ENCODE peak calls at places on chromosome 2, in eight cellular contexts. M is cardiac muscle cell; T is CD4-positive, alpha-beta memory T cell; L is PC-9; E is CD4-positive, alpha-beta T cell; O is mammary epithelial cell; D is ovary; H is WERI-Rb-1. A is an unnamed sample.

GRCh38 chr2:15588329-15588919 is 3.2 kb upstream of the DDX1 start:
- DNase-seq in M (peak), T (peak), L (peak), E (no peak), O (peak), D (no peak), H (peak), A (no peak)

GRCh38 chr2:236607471-236608307 is 38.1 kb downstream of the ACKR3 start:
- DNase-seq in M (peak), T (no peak), L (peak), E (no peak), O (peak), D (no peak), H (peak), A (peak)

GRCh38 chr2:118805061-118805690 is 42.3 kb downstream of the EN1 start:
- DNase-seq in M (no peak), T (no peak), L (no peak), E (no peak), O (no peak), D (no peak), H (no peak), A (no peak)

GRCh38 chr2:31440764-31441163 is 26.2 kb upstream of the XDH start:
- DNase-seq in M (peak), T (no peak), L (no peak), E (no peak), O (peak), D (no peak), H (no peak), A (peak)

GRCh38 chr2:132463719-132464118 is 47.1 kb downstream of the GPR39 start:
- DNase-seq in M (no peak), T (no peak), L (no peak), E (no peak), O (peak), D (no peak), H (no peak), A (no peak)

GRCh38 chr2:62300925-62301324 is 105.0 kb downstream of the B3GNT2 start:
- DNase-seq in M (no peak), T (no peak), L (no peak), E (no peak), O (no peak), D (no peak), H (no peak), A (no peak)

GRCh38 chr2:152594022-152594712 is 123.1 kb downstream of the PRPF40A start:
- DNase-seq in M (no peak), T (no peak), L (no peak), E (no peak), O (no peak), D (no peak), H (no peak), A (no peak)

GRCh38 chr2:130391872-130392670 is 36.2 kb downstream of the PTPN18 start:
- DNase-seq in M (peak), T (no peak), L (no peak), E (no peak), O (peak), D (no peak), H (peak), A (no peak)

GRCh38 chr2:218028562-218029348 is 26.0 kb upstream of the TNS1 start:
- DNase-seq in M (no peak), T (no peak), L (no peak), E (peak), O (no peak), D (no peak), H (no peak), A (no peak)

GRCh38 chr2:2505604-2506003 is 174.5 kb upstream of the MYT1L start:
- DNase-seq in M (no peak), T (no peak), L (no peak), E (no peak), O (no peak), D (no peak), H (no peak), A (no peak)

GRCh38 chr2:26710743-26711456 is 18.4 kb downstream of the KCNK3 start:
- DNase-seq in M (no peak), T (no peak), L (no peak), E (no peak), O (no peak), D (no peak), H (no peak), A (no peak)

DNA sequence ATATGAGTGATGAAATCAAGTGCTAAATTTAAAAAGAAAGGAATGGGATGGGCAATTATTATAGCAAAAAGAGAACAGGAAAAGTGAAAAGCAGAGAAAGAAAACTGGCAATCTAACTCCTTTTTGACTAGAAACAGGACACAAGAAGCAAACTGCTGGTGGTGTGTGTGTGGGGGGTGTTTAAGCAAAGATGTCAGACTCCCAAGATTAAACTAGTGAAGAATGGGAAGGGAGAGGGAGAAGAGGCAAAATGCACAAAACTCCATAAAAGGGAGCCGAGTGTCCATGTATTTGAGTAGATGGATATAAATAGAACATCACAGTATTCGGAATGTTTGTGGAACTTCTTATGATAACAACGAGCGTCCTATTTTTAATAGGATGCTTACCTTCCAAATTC is 179.8 kb upstream of the TRIB2 start:
- DNase-seq in M (no peak), T (no peak), L (no peak), E (no peak), O (no peak), D (peak), H (no peak), A (no peak)
- H3K27ac ChIP-seq in M (peak), T (no peak), L (no peak), E (no peak), O (no peak), D (no peak), H (no peak), A (no peak)

GRCh38 chr2:233421091-233421816 is 67.0 kb downstream of the DGKD start:
- DNase-seq in M (no peak), T (no peak), L (no peak), E (no peak), O (no peak), D (no peak), H (no peak), A (no peak)
- H3K27ac ChIP-seq in M (no peak), T (peak), L (peak), E (peak), O (no peak), D (no peak), H (no peak), A (peak)

GRCh38 chr2:233566141-233566956 is at the start of gene USP40:
- DNase-seq in M (peak), T (peak), L (peak), E (peak), O (peak), D (peak), H (peak), A (peak)

GRCh38 chr2:233571001-233571400 is 4.4 kb upstream of the USP40 start:
- DNase-seq in M (no peak), T (no peak), L (no peak), E (no peak), O (no peak), D (no peak), H (no peak), A (no peak)

GRCh38 chr2:233571462-233571861 is 4.9 kb upstream of the USP40 start:
- DNase-seq in M (no peak), T (no peak), L (no peak), E (no peak), O (no peak), D (no peak), H (no peak), A (no peak)

GRCh38 chr2:233563663-233564430 is 2.7 kb downstream of the USP40 start:
- DNase-seq in M (no peak), T (no peak), L (no peak), E (no peak), O (no peak), D (no peak), H (no peak), A (no peak)

GRCh38 chr2:233565685-233566140 is 869 bp downstream of the USP40 start:
- DNase-seq in M (no peak), T (no peak), L (no peak), E (no peak), O (no peak), D (no peak), H (no peak), A (no peak)
- H3K27ac ChIP-seq in M (peak), T (peak), L (peak), E (no peak), O (peak), D (peak), H (peak), A (peak)

GRCh38 chr2:20438334-20439192 is 8.3 kb upstream of the RHOB start:
- DNase-seq in M (peak), T (no peak), L (no peak), E (no peak), O (peak), D (no peak), H (peak), A (peak)
- H3K27ac ChIP-seq in M (no peak), T (no peak), L (peak), E (no peak), O (no peak), D (no peak), H (no peak), A (peak)

A was measured in epithelial cell of prostate.